ENCODE peak calls at places on chromosomes 7 and 10, in four cellular contexts. P is astrocyte of the spinal cord; M is stimulated activated CD4-positive, alpha-beta T cell treated with anti-CD3 and anti-CD28 coated beads, Interleukin-15, amount 100 ng/mL, for 1 hour; U is neuronal stem cell. V is an unnamed sample.

GRCh38 chr10:61786728-61787127 is 114.8 kb upstream of the ARID5B start:
- DNase-seq in U (no peak), M (no peak), P (peak; percentile 88), V (no peak)

GRCh38 chr10:97520978-97521761 is 22.4 kb downstream of the UBTD1 start:
- DNase-seq in U (no peak), P (no peak), M (no peak), V (no peak)

GRCh38 chr10:11610151-11610854 is 1.1 kb downstream of the USP6NL start:
- DNase-seq in P (peak; percentile 36), U (no peak), M (no peak), V (no peak)

GRCh38 chr10:131899695-131900349 is 986 bp upstream of the PPP2R2D start:
- DNase-seq in U (no peak), M (no peak), P (no peak), V (no peak)

GRCh38 chr10:50622497-50623298 is 1.1 kb downstream of the SGMS1 start:
- DNase-seq in M (peak; percentile 7), U (peak; percentile 24), P (peak; percentile 52), V (peak; percentile 60)

GRCh38 chr10:56722912-56723311 is 361.9 kb upstream of the ZWINT start:
- DNase-seq in U (no peak), M (no peak), P (no peak), V (no peak)

GRCh38 chr7:22185559-22185958 is 171.4 kb downstream of the RAPGEF5 start:
- DNase-seq in U (no peak), P (no peak), M (no peak), V (no peak)

GRCh38 chr10:102718220-102718619 is 3.8 kb downstream of the SFXN2 start:
- DNase-seq in P (peak; percentile 57), U (no peak), M (no peak), V (peak; percentile 44)

GRCh38 chr7:116239019-116239418 is 28.7 kb downstream of the TES start:
- DNase-seq in U (no peak), P (no peak), M (no peak), V (no peak)